ENCODE peak calls at places on chromosomes 7 and 10, in ten cellular contexts. J is HCT116, M is fibroblast of lung, U is hepatocyte, D is endothelial cell of umbilical vein, W is PC-3, C is GM23338, T is GM23248, G is PC-9, B is mammary epithelial cell. Q is an unnamed sample.

GRCh38 chr10:22850541-22850940 is 77.3 kb upstream of the ARMC3 start:
- DNase-seq in J (no peak), M (peak; percentile 55), U (no peak), D (no peak), W (no peak), C (no peak), T (no peak), G (no peak), B (no peak), Q (no peak)

GRCh38 chr7:116226664-116227063 is 16.3 kb downstream of the TES start:
- DNase-seq in J (no peak), M (no peak), U (no peak), D (no peak), W (peak; percentile 48), C (no peak), T (peak; percentile 52), G (no peak), B (no peak), Q (peak; percentile 1)

GRCh38 chr10:127922675-127923366 is 15.9 kb downstream of the PTPRE start:
- DNase-seq in J (peak; percentile 83), M (peak; percentile 97), U (peak; percentile 81), D (peak; percentile 74), W (peak; percentile 83), C (no peak), T (peak; percentile 88), G (peak; percentile 87), B (peak; percentile 86), Q (peak; percentile 94)

GRCh38 chr10:74947781-74948401 is 121.5 kb downstream of the KAT6B start:
- DNase-seq in J (no peak), M (no peak), U (no peak), D (no peak), W (peak; percentile 99), C (no peak), T (no peak), G (no peak), B (no peak), Q (no peak)

GRCh38 chr10:72062341-72062740 is 26.0 kb downstream of the SPOCK2 start:
- DNase-seq in J (no peak), M (no peak), U (no peak), D (no peak), W (no peak), C (no peak), T (no peak), G (no peak), B (no peak), Q (peak; percentile 84)

GRCh38 chr7:81081626-81082025 is 162.8 kb upstream of the SEMA3C start:
- DNase-seq in J (no peak), M (peak; percentile 30), U (no peak), D (no peak), W (no peak), C (no peak), T (no peak), G (no peak), B (no peak), Q (no peak)

GRCh38 chr7:103705542-103705941 is 259.5 kb upstream of the SLC26A5 start:
- DNase-seq in J (no peak), M (no peak), U (no peak), D (no peak), W (no peak), C (no peak), T (no peak), G (no peak), B (no peak), Q (no peak)

GRCh38 chr7:144019457-144019856 is 19.3 kb downstream of the OR6B1 start:
- DNase-seq in J (no peak), M (peak; percentile 87), U (peak; percentile 62), D (peak; percentile 76), W (peak; percentile 67), C (no peak), T (peak; percentile 92), G (peak; percentile 12), B (peak; percentile 39), Q (peak; percentile 53)

GRCh38 chr7:79361214-79361613 is 92.3 kb downstream of the MAGI2 start:
- DNase-seq in J (peak; percentile 27), M (no peak), U (no peak), D (no peak), W (peak; percentile 19), C (peak; percentile 76), T (no peak), G (no peak), B (peak; percentile 12), Q (no peak)

GRCh38 chr7:26393855-26394254 is 102.2 kb downstream of the SNX10 start:
- DNase-seq in J (no peak), M (no peak), U (no peak), D (no peak), W (peak; percentile 18), C (no peak), T (no peak), G (no peak), B (no peak), Q (no peak)

GRCh38 chr10:121927361-121927840 is 430 bp downstream of the ATE1 start:
- DNase-seq in J (peak; percentile 31), M (peak; percentile 61), U (peak; percentile 73), D (no peak), W (peak; percentile 59), C (peak; percentile 64), T (peak; percentile 85), G (peak; percentile 30), B (peak; percentile 68), Q (peak; percentile 82)

GRCh38 chr10:13346912-13347234 is 1.2 kb downstream of the SEPHS1 start:
- DNase-seq in J (no peak), M (peak; percentile 2), U (no peak), D (peak; percentile 39), W (no peak), C (peak; percentile 55), T (no peak), G (no peak), B (no peak), Q (no peak)

GRCh38 chr10:32981760-32982159 is 23.7 kb upstream of the ITGB1 start:
- DNase-seq in J (no peak), M (peak; percentile 75), U (peak; percentile 62), D (peak; percentile 95), W (peak; percentile 92), C (no peak), T (peak; percentile 56), G (no peak), B (no peak), Q (no peak)

GRCh38 chr7:113122657-113123252 is 4.4 kb upstream of the SMIM30 start:
- DNase-seq in J (no peak), M (no peak), U (no peak), D (no peak), W (no peak), C (no peak), T (no peak), G (no peak), B (no peak), Q (no peak)
- H3K4me3 ChIP-seq in J (no peak overlapping the region), M (no peak overlapping the region), U (no peak overlapping the region), D (no peak overlapping the region), W (no peak overlapping the region), C (no peak overlapping the region), T (no peak overlapping the region), G (no peak overlapping the region), B (no peak overlapping the region), Q (no peak overlapping the region)

DNA sequence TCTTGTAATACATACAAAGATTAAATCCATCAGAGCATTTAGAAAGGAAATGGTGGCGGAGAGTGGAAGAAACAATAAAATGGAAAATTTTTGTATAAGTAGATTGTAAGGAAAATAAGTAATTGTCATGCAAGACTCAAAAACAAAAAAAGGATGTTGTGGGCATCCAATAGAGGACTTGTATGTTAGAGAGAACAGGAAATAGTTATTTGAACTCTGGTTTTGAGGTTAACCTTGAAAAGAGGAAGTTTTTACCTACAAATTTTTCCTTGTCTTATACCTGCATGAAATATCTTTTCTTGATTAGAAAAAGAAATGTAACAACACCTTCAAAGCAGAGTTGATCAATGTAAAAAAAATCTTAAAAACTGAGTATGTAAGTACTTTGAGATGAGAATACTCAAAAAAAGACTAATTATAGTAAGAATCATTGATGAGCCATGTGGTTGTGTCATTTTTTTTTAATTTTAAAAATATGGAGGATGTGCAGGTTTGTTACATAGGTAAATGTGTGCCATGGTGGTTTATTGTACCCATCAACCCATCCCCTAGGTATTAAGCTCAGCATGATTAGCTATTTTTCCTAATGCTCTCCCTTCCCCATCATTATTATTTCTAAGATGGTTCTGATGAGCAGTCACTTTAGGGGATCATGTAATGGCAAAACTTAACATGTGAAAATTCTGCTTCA is 11.9 kb downstream of the TMEM106B start:
- DNase-seq in J (no peak), M (no peak), U (no peak), D (peak; percentile 12), W (no peak), C (no peak), T (no peak), G (no peak), B (no peak), Q (no peak)
- H3K4me2 ChIP-seq in J (no peak overlapping the region), M (no peak overlapping the region), U (no peak overlapping the region), D (no peak overlapping the region), W (no peak overlapping the region), C (no peak overlapping the region), T (no peak overlapping the region), G (no peak overlapping the region), B (no peak overlapping the region), Q (no peak overlapping the region)

DNA sequence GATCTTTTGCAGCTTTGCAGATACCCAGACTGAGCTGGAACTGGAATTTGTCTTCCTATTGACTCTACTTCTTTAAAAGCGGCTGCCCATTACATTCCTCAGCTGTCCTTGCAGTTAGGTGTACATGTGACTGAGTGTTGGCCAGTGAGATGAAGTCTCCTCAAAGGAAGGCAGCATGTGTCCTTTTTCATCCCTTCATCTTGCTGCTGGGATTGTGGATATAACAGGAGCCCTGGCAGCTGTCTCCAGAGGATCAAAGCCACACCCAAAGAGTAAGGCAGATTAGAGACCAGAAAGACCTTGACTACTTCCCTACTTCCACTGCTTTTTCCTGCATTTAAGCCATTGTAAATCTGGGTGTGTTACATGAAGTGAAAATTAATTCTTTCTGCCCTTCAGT is 8.1 kb upstream of the CFAP69 start:
- DNase-seq in J (no peak), M (no peak), U (no peak), D (no peak), W (no peak), C (no peak), T (no peak), G (no peak), B (no peak), Q (no peak)
- H2AFZ ChIP-seq in J (no peak overlapping the region), M (no peak overlapping the region), U (no peak overlapping the region), D (no peak overlapping the region), W (no peak overlapping the region), C (no peak overlapping the region), T (no peak overlapping the region), G (no peak overlapping the region), B (no peak overlapping the region), Q (no peak overlapping the region)

DNA sequence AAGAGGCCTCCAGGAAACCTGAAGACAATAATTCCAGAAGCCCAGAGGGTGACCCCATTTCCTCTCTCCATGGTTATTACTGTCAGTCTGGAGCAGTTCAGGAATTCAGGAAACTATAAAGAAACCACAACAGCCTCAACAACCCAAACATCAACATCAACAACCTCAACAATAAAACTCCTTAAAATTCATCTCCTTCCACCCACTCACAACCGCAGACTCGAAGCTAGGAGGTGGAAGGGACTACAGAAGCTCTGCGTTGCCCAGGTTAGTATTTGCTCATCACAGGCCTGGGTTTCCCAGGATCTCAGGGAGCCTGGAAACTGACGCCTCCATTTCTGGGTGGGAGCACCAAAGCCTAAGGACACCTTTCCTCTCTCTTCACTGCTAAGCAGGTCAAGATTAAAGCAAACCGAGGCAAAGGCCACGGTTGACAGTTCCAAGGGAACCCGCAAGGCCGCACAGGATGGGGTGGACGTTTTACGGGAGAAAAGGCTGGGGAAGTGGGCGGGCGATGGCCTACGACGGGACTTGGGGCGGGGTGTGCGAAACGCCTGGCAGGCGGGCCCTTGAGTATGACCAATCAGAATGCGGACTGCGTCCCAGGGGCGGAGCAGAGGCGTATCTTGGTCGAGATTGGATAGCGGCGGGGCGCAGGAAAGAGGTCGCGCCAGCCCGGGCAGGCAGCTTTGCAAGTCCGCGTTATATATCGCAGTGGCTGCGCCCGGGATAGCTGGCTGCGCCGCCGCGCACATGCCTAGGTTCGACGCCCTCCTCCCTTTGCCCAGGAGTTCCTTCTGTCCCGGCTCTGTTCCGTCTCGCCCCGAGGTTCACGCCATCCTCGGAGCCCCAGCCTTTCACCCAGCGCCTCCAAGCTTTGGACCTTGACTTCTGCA is at the start of gene ELOVL3:
- DNase-seq in J (peak; percentile 96), M (peak; percentile 94), U (peak; percentile 92), D (peak; percentile 97), W (peak; percentile 79), C (peak; percentile 99), T (peak; percentile 97), G (peak; percentile 86), B (peak; percentile 87), Q (peak; percentile 100)
- H3K4me3 ChIP-seq in J (peak within 1 kb of the TSS; percentile 51), M (peak within 1 kb of the TSS; percentile 30), U (no peak within 1 kb of the TSS), D (no peak within 1 kb of the TSS), W (peak within 1 kb of the TSS; percentile 32), C (peak within 1 kb of the TSS; percentile 47), T (peak within 1 kb of the TSS; percentile 60), G (no peak within 1 kb of the TSS), B (peak within 1 kb of the TSS; percentile 16), Q (peak within 1 kb of the TSS; percentile 61)